ENCODE peak calls at places on chromosomes 7 and 10, in eight cellular contexts. B is left lung; U is dorsolateral prefrontal cortex; A is CD4-positive, alpha-beta memory T cell; J is prostate gland; R is fibroblast of lung; V is Panc1; Q is heart left ventricle. P is an unnamed sample.

GRCh38 chr7:16114633-16115032 is 306.7 kb downstream of the CRPPA start:
- DNase-seq in B (no peak), U (no peak), A (no peak), J (no peak), R (peak; percentile 29), V (peak; percentile 17), Q (no peak), P (no peak)

GRCh38 chr10:131616040-131616439 is 284.8 kb upstream of the PPP2R2D start:
- DNase-seq in B (no peak), U (no peak), A (no peak), J (no peak), R (no peak), V (no peak), Q (no peak), P (no peak)

GRCh38 chr10:976316-976715 is 11.9 kb upstream of the GTPBP4 start:
- DNase-seq in B (no peak), U (no peak), A (no peak), J (no peak), R (no peak), V (no peak), Q (no peak), P (no peak)

GRCh38 chr10:33950216-33950615 is 615.7 kb upstream of the NRP1 start:
- DNase-seq in B (no peak), U (no peak), A (no peak), J (no peak), R (no peak), V (no peak), Q (no peak), P (no peak)

GRCh38 chr7:102916881-102917280 is 4.1 kb downstream of the LRRC17 start:
- DNase-seq in B (no peak), U (no peak), A (no peak), J (no peak), R (peak; percentile 82), V (no peak), Q (no peak), P (no peak)

GRCh38 chr7:54781356-54781912 is 22.4 kb upstream of the SEC61G start:
- DNase-seq in B (no peak), U (no peak), A (no peak), J (no peak), R (no peak), V (no peak), Q (no peak), P (no peak)

GRCh38 chr7:95420996-95421846 is 13.6 kb downstream of the PON2 start:
- DNase-seq in B (no peak), U (no peak), A (no peak), J (no peak), R (peak; percentile 52), V (no peak), Q (no peak), P (no peak)

GRCh38 chr10:81270051-81270450 is 604.9 kb upstream of the NRG3 start:
- DNase-seq in B (no peak), U (no peak), A (no peak), J (no peak), R (no peak), V (no peak), Q (no peak), P (no peak)

GRCh38 chr7:93036807-93037206 is 81.0 kb downstream of the SAMD9 start:
- DNase-seq in B (no peak), U (no peak), A (no peak), J (no peak), R (no peak), V (no peak), Q (no peak), P (no peak)

GRCh38 chr10:22427890-22428571 is 82.7 kb downstream of the SPAG6 start:
- DNase-seq in B (no peak), U (no peak), A (no peak), J (no peak), R (peak; percentile 94), V (no peak), Q (no peak), P (no peak)

GRCh38 chr7:140485463-140486265 is 6.4 kb upstream of the MKRN1 start:
- DNase-seq in B (no peak), U (no peak), A (no peak), J (peak; percentile 16), R (no peak), V (no peak), Q (no peak), P (no peak)

GRCh38 chr7:42348071-42348470 is 111.1 kb upstream of the GLI3 start:
- DNase-seq in B (no peak), U (no peak), A (no peak), J (no peak), R (no peak), V (no peak), Q (no peak), P (no peak)

GRCh38 chr10:35434533-35434932 is 98.2 kb downstream of the CCNY start:
- DNase-seq in B (no peak), U (no peak), A (no peak), J (no peak), R (no peak), V (no peak), Q (no peak), P (no peak)

GRCh38 chr7:155590215-155591023 is 44.1 kb upstream of the CNPY1 start:
- DNase-seq in B (peak; percentile 88), U (peak; percentile 45), A (no peak), J (no peak), R (peak; percentile 59), V (no peak), Q (peak; percentile 43), P (no peak)

DNA sequence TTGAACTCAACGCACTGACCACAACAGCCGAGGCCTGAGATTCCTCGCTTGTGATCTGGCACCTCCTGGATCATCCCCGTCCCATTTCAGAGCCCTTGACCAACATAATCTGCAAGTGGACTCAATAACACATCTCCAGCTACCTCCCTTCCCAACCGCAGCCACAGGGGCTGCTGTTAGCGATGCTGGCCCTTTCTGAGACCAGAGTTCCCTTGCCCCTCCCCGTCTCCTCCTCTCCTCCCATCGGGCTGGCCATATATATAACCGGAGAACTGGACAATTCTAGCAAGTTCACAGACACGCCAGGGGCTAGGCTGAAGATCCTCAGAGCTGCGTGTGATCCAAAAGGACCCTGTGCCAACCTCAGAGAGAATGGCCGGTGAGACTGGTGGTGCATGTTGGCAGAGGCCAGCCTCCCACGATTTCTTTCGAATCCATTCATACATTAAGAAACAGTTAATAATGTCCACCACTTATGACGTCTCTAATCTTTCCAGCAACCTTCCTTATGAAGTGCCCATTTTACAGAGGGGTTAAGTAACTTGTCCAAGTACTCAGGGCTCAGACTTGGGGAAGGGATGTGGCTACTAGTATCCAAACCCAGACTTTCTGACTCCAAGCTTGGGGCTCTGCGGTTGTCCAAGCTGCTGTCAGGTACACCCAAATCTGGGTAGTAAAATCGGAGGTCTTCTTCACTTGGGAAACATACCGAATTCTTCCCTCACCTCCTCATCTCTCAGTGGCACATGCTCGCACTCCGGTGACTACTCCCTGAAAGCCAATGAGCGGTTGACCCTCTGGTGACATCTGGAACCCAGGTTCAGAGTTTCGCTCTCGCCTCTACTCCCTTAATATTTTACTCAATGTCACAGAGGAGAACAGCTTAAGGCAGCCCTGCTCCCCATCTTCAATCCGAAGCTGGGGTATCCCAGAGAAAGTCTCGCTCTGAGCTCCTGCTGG is 11.2 kb upstream of the FEZF1 start:
- DNase-seq in B (no peak), U (no peak), A (no peak), J (no peak), R (no peak), V (no peak), Q (no peak), P (no peak)
- H3K27me3 ChIP-seq in B (peaks cover 73% of the 10 kb centered on the region), U (peaks cover 64% of the 10 kb centered on the region), A (peaks cover 7% of the 10 kb centered on the region), J (peaks cover 20% of the 10 kb centered on the region), R (peaks cover 51% of the 10 kb centered on the region), V (peaks cover 50% of the 10 kb centered on the region), Q (peaks cover 58% of the 10 kb centered on the region), P (peaks cover 22% of the 10 kb centered on the region)

GRCh38 chr10:71472912-71473311 is 76.2 kb downstream of the CDH23 start:
- DNase-seq in B (no peak), U (no peak), A (no peak), J (no peak), R (no peak), V (no peak), Q (no peak), P (no peak)

GRCh38 chr10:71472466-71472865 is 75.7 kb downstream of the CDH23 start:
- DNase-seq in B (no peak), U (no peak), A (no peak), J (no peak), R (no peak), V (no peak), Q (no peak), P (no peak)

GRCh38 chr10:71474702-71475242 is 78.1 kb downstream of the CDH23 start:
- DNase-seq in B (no peak), U (no peak), A (no peak), J (no peak), R (no peak), V (no peak), Q (no peak), P (no peak)

GRCh38 chr10:71475243-71475871 is 78.6 kb downstream of the CDH23 start:
- DNase-seq in B (no peak), U (no peak), A (no peak), J (no peak), R (no peak), V (no peak), Q (peak; percentile 38), P (no peak)

GRCh38 chr10:71473671-71474599 is 77.2 kb downstream of the CDH23 start:
- DNase-seq in B (no peak), U (no peak), A (no peak), J (no peak), R (no peak), V (no peak), Q (peak; percentile 52), P (no peak)
- H3K4me3 ChIP-seq in B (no peak overlapping the region), U (no peak overlapping the region), A (no peak overlapping the region), J (no peak overlapping the region), R (no peak overlapping the region), V (no peak overlapping the region), Q (no peak overlapping the region), P (no peak overlapping the region)

GRCh38 chr7:27099839-27100225 is 2.7 kb downstream of the HOXA2 start:
- DNase-seq in B (no peak), U (no peak), A (no peak), J (no peak), R (peak; percentile 36), V (no peak), Q (no peak), P (no peak)

GRCh38 chr7:27101906-27102577 is 441 bp downstream of the HOXA2 start:
- DNase-seq in B (no peak), U (no peak), A (no peak), J (no peak), R (peak; percentile 47), V (no peak), Q (no peak), P (no peak)

GRCh38 chr7:27099224-27099838 is 3.2 kb downstream of the HOXA2 start:
- DNase-seq in B (no peak), U (no peak), A (no peak), J (no peak), R (peak; percentile 65), V (no peak), Q (no peak), P (no peak)

GRCh38 chr7:27101188-27101905 is 1.1 kb downstream of the HOXA2 start:
- DNase-seq in B (no peak), U (no peak), A (no peak), J (no peak), R (peak; percentile 92), V (no peak), Q (no peak), P (no peak)

GRCh38 chr7:27100601-27101187 is 1.8 kb downstream of the HOXA2 start:
- DNase-seq in B (no peak), U (no peak), A (no peak), J (no peak), R (peak; percentile 45), V (no peak), Q (no peak), P (no peak)
- H3K27me3 ChIP-seq in B (peaks cover 23% of the 10 kb centered on the region), U (peaks cover 99% of the 10 kb centered on the region), A (peaks cover 34% of the 10 kb centered on the region), J (no peaks in the 10 kb centered on the region), R (no peaks in the 10 kb centered on the region), V (no peaks in the 10 kb centered on the region), Q (peaks cover 94% of the 10 kb centered on the region), P (peaks cover 35% of the 10 kb centered on the region)

GRCh38 chr7:30353932-30354607 is 69.7 kb downstream of the ZNRF2 start:
- DNase-seq in B (no peak), U (no peak), A (no peak), J (no peak), R (no peak), V (no peak), Q (no peak), P (no peak)
- H3K4me3 ChIP-seq in B (no peak overlapping the region), U (no peak overlapping the region), A (no peak overlapping the region), J (no peak overlapping the region), R (no peak overlapping the region), V (no peak overlapping the region), Q (no peak overlapping the region), P (no peak overlapping the region)